ENCODE peak calls at places on chromosome 13, in five cellular contexts. I, X, L, U and J are unnamed samples.

GRCh38 chr13:103663996-103664395 is 597.8 kb upstream of the SLC10A2 start:
- DNase-seq in I (no peak), X (no peak), L (no peak), U (no peak), J (no peak)

GRCh38 chr13:73591861-73592260 is 533.1 kb downstream of the KLF5 start:
- DNase-seq in I (no peak), X (no peak), L (no peak), U (no peak), J (no peak)

GRCh38 chr13:111589321-111589720 is 268.9 kb downstream of the TEX29 start:
- DNase-seq in I (no peak), X (no peak), L (no peak), U (no peak), J (no peak)

GRCh38 chr13:26941345-26942174 is 181.0 kb upstream of the GPR12 start:
- DNase-seq in I (no peak), X (peak; percentile 91), L (no peak), U (no peak), J (no peak)

GRCh38 chr13:28055362-28055761 is 45.0 kb downstream of the FLT3 start:
- DNase-seq in I (no peak), X (no peak), L (no peak), U (no peak), J (no peak)

GRCh38 chr13:72458701-72459100 is 268.7 kb downstream of the MZT1 start:
- DNase-seq in I (no peak), X (no peak), L (no peak), U (no peak), J (no peak)

GRCh38 chr13:95267662-95268369 is 33.4 kb downstream of the ABCC4 start:
- DNase-seq in I (peak; percentile 17), X (peak; percentile 96), L (no peak), U (peak; percentile 40), J (peak; percentile 40)

GRCh38 chr13:25775275-25775674 is 276.5 kb downstream of the SHISA2 start:
- DNase-seq in I (no peak), X (no peak), L (no peak), U (no peak), J (no peak)

GRCh38 chr13:21670006-21670882 is 629 bp upstream of the FGF9 start:
- DNase-seq in I (peak; percentile 45), X (peak; percentile 48), L (no peak), U (peak; percentile 54), J (peak; percentile 66)

GRCh38 chr13:72953391-72953960 is 105.3 kb upstream of the KLF5 start:
- DNase-seq in I (no peak), X (no peak), L (no peak), U (no peak), J (peak; percentile 78)

GRCh38 chr13:40161008-40161694 is 505.3 kb downstream of the FOXO1 start:
- DNase-seq in I (no peak), X (no peak), L (no peak), U (no peak), J (no peak)

GRCh38 chr13:48311223-48311622 is 7.7 kb downstream of the RB1 start:
- DNase-seq in I (no peak), X (no peak), L (no peak), U (no peak), J (no peak)

GRCh38 chr13:79522583-79522982 is 41.6 kb downstream of the NDFIP2 start:
- DNase-seq in I (no peak), X (peak; percentile 64), L (no peak), U (peak; percentile 44), J (no peak)

GRCh38 chr13:83765796-83766195 is 116.5 kb downstream of the SLITRK1 start:
- DNase-seq in I (no peak), X (no peak), L (no peak), U (no peak), J (no peak)

GRCh38 chr13:45412274-45413049 is 5.7 kb downstream of the SLC25A30 start:
- DNase-seq in I (no peak), X (peak; percentile 69), L (no peak), U (peak; percentile 25), J (no peak)

GRCh38 chr13:111539791-111540446 is 219.5 kb downstream of the TEX29 start:
- DNase-seq in I (no peak), X (no peak), L (no peak), U (no peak), J (no peak)

GRCh38 chr13:29548722-29549446 is 46.6 kb downstream of the SLC7A1 start:
- DNase-seq in I (no peak), X (peak; percentile 39), L (no peak), U (peak; percentile 92), J (no peak)

GRCh38 chr13:35460061-35460460 is 16.4 kb downstream of the MAB21L1 start:
- DNase-seq in I (no peak), X (no peak), L (no peak), U (no peak), J (no peak)

GRCh38 chr13:113405481-113406300 is 41.8 kb upstream of the GRTP1 start:
- DNase-seq in I (no peak), X (no peak), L (no peak), U (no peak), J (no peak)

GRCh38 chr13:27607125-27607524 is 13.2 kb downstream of the LNX2 start:
- DNase-seq in I (no peak), X (peak; percentile 90), L (no peak), U (peak; percentile 85), J (peak; percentile 23)

DNA sequence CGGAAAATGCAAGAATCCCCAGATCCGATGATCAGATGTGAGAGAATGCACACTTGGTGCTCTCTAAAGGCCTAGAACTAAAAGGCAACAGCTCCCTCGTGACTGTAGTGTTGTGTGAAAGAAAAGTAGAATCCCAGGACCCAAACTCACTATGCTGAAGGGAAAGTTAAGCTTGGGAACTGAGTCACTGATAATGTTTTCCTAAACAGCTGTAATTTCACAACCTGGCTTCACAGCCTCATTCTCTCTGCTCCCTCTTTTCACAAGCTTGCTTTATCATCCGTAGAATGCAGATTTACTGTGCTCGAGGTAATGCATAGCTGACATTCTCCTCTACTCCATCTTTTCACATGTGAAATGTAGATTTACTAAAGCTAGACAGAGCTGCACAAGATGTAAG is 111.0 kb downstream of the TNFRSF19 start:
- DNase-seq in I (no peak), X (peak; percentile 91), L (no peak), U (no peak), J (no peak)
- H3K9me3 ChIP-seq in I (no peaks in the 10 kb centered on the region), X (no peaks in the 10 kb centered on the region), L (peaks cover 9% of the 10 kb centered on the region), U (no peaks in the 10 kb centered on the region), J (peaks cover 6% of the 10 kb centered on the region)

DNA sequence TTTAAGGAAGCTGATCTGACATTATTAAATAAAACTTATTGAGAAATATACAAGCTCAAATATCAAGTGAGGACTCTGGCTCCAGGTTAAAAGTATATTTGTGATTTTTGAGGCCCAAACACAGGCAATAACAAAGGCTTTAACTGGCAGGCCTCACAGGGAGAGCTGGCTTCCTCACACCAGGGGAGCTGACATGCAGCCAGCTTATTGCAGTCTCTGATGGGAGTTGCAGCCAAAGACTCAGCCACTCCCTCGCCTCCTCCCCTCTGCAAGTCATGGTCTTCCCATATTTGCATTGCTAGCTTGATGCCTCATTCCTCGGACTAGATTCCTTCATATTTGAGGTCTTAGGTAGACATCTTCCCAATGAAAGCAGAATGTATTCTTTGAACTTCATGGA is 647.1 kb upstream of the SLITRK6 start:
- DNase-seq in I (no peak), X (peak; percentile 13), L (no peak), U (no peak), J (no peak)
- TF ChIP-seq POLR2A in I (no peak), X (no peak), L (no peak), U (no peak), J (no peak)

DNA sequence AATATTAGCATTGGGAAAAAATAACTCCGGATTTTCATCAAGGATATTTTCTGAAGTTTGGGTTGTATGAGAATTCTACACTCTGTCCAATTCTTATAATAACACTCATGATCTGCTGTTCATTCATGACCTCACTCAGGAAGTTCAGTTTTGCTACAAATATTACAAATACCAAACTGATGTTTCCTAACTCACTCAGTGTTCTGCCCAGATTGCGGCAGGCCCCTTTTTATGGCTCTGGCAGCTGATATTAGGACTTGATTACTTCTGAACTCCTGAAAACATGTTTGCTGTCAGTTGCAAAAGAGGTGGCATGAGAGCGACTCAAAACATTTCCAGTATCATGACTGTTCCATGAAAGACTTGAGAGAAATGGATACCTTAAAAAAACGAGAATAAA is 188.0 kb downstream of the RGCC start:
- DNase-seq in I (peak; percentile 60), X (peak; percentile 90), L (no peak), U (peak; percentile 97), J (no peak)
- H3K9me3 ChIP-seq in I (no peaks in the 10 kb centered on the region), X (no peaks in the 10 kb centered on the region), L (no peaks in the 10 kb centered on the region), U (no peaks in the 10 kb centered on the region), J (no peaks in the 10 kb centered on the region)

GRCh38 chr13:24270639-24271131 is 38.7 kb upstream of the C1QTNF9 start:
- DNase-seq in I (peak; percentile 36), X (peak; percentile 47), L (no peak), U (peak; percentile 53), J (peak; percentile 62)
- TF ChIP-seq POLR2A in I (no peak), X (no peak), L (no peak), U (no peak), J (peak; percentile 36)

GRCh38 chr13:19268331-19268730 is 86.7 kb upstream of the TUBA3C start:
- DNase-seq in I (no peak), X (no peak), L (no peak), U (no peak), J (no peak)

GRCh38 chr13:19266979-19267378 is 85.4 kb upstream of the TUBA3C start:
- DNase-seq in I (no peak), X (no peak), L (no peak), U (no peak), J (no peak)

GRCh38 chr13:19264711-19265110 is 83.1 kb upstream of the TUBA3C start:
- DNase-seq in I (no peak), X (no peak), L (no peak), U (no peak), J (no peak)

DNA sequence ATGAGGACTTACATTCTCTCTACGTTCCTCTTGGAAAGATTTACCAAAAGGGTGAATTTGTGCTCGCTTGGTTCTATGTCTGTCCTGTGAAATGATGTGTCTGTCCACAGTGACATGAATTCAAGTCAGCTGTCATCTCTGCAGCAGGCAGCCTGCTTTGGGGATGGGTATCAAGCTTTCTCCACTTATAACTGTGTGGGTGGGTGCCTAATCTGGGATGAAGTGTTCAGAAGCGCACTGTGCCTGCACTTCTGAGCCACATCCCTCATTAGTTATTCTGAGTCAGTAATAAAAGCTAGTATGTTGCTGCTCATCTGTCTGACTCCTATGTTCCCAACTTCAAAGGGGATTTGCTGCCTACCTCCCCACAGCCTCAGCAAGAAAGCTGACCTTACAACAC is 86.1 kb upstream of the TUBA3C start:
- DNase-seq in I (no peak), X (no peak), L (no peak), U (no peak), J (no peak)
- H3K9me3 ChIP-seq in I (no peaks in the 10 kb centered on the region), X (peaks cover 12% of the 10 kb centered on the region), L (no peaks in the 10 kb centered on the region), U (no peaks in the 10 kb centered on the region), J (no peaks in the 10 kb centered on the region)